ENCODE peak calls at places on chromosomes 12 and 14, in seven cellular contexts. N is SK-N-SH, P is HCT116, R is HepG2, O is GM12878, F is K562, V is H1. Y is an unnamed sample.

GRCh38 chr14:52873694-52874093 is 77.2 kb downstream of the FERMT2 start:
- DNase-seq in N (no peak), P (no peak), R (no peak), O (no peak), F (no peak), V (no peak), Y (no peak)

GRCh38 chr12:30169839-30170591 is 386.3 kb upstream of the TMTC1 start:
- DNase-seq in N (no peak), P (no peak), R (no peak), O (no peak), F (no peak), V (peak), Y (no peak)

GRCh38 chr12:47189753-47190152 is 110.0 kb upstream of the AMIGO2 start:
- DNase-seq in N (no peak), P (no peak), R (no peak), O (no peak), F (no peak), V (no peak), Y (no peak)

GRCh38 chr12:22275847-22276246 is 58.7 kb downstream of the ST8SIA1 start:
- DNase-seq in N (no peak), P (no peak), R (no peak), O (no peak), F (no peak), V (peak), Y (no peak)

GRCh38 chr14:90850487-90850886 is 34.3 kb upstream of the TTC7B start:
- DNase-seq in N (no peak), P (peak), R (peak), O (no peak), F (no peak), V (peak), Y (peak)

GRCh38 chr12:104748356-104748755 is 209.7 kb downstream of the SLC41A2 start:
- DNase-seq in N (no peak), P (no peak), R (no peak), O (no peak), F (no peak), V (no peak), Y (no peak)

GRCh38 chr12:42704810-42705401 is 115.4 kb upstream of the PRICKLE1 start:
- DNase-seq in N (no peak), P (no peak), R (no peak), O (no peak), F (no peak), V (no peak), Y (no peak)

GRCh38 chr12:54744590-54744989 is 96.4 kb upstream of the DCD start:
- DNase-seq in N (no peak), P (no peak), R (peak), O (no peak), F (no peak), V (no peak), Y (no peak)

GRCh38 chr12:93322784-93323183 is 54.9 kb upstream of the NUDT4 start:
- DNase-seq in N (no peak), P (no peak), R (no peak), O (no peak), F (no peak), V (no peak), Y (no peak)

GRCh38 chr12:111202237-111202592 is 166.7 kb downstream of the PHETA1 start:
- DNase-seq in N (no peak), P (no peak), R (no peak), O (no peak), F (no peak), V (no peak), Y (no peak)

GRCh38 chr14:38662781-38663180 is 406.9 kb upstream of the CLEC14A start:
- DNase-seq in N (no peak), P (no peak), R (no peak), O (no peak), F (no peak), V (no peak), Y (peak)

GRCh38 chr14:89849931-89850330 is 104.6 kb downstream of the EFCAB11 start:
- DNase-seq in N (no peak), P (no peak), R (no peak), O (no peak), F (no peak), V (no peak), Y (no peak)

GRCh38 chr14:90277581-90278198 is 21.3 kb downstream of the PSMC1 start:
- DNase-seq in N (no peak), P (no peak), R (no peak), O (no peak), F (no peak), V (no peak), Y (no peak)

GRCh38 chr12:52278931-52279682 is 4.7 kb downstream of the KRT86 start:
- DNase-seq in N (peak), P (peak), R (peak), O (no peak), F (peak), V (peak), Y (peak)

GRCh38 chr12:49489720-49490119 is 49.1 kb upstream of the KCNH3 start:
- DNase-seq in N (no peak), P (peak), R (no peak), O (no peak), F (no peak), V (no peak), Y (no peak)

GRCh38 chr12:109783135-109783964 is 49.8 kb downstream of the TRPV4 start:
- DNase-seq in N (no peak), P (no peak), R (no peak), O (no peak), F (no peak), V (no peak), Y (no peak)

GRCh38 chr12:76764856-76765255 is 941 bp downstream of the ZDHHC17 start:
- DNase-seq in N (peak), P (no peak), R (peak), O (no peak), F (no peak), V (no peak), Y (no peak)

GRCh38 chr12:49338830-49339463 is 2.0 kb upstream of the C1QL4 start:
- DNase-seq in N (no peak), P (no peak), R (no peak), O (no peak), F (no peak), V (no peak), Y (no peak)

GRCh38 chr12:115419145-115419646 is 735.2 kb upstream of the TBX3 start:
- DNase-seq in N (no peak), P (no peak), R (peak), O (no peak), F (no peak), V (no peak), Y (no peak)

GRCh38 chr12:72957454-72957853 is 685.3 kb downstream of the TRHDE start:
- DNase-seq in N (no peak), P (no peak), R (no peak), O (no peak), F (no peak), V (no peak), Y (no peak)

GRCh38 chr12:102438823-102439205 is 41.5 kb downstream of the IGF1 start:
- DNase-seq in N (no peak), P (no peak), R (no peak), O (no peak), F (no peak), V (no peak), Y (no peak)

GRCh38 chr12:53207042-53207441 is at the start of gene ITGB7:
- DNase-seq in N (no peak), P (no peak), R (no peak), O (peak), F (peak), V (no peak), Y (no peak)

GRCh38 chr12:131463165-131463564 is 247.7 kb upstream of the SFSWAP start:
- DNase-seq in N (no peak), P (no peak), R (no peak), O (no peak), F (no peak), V (no peak), Y (no peak)

GRCh38 chr14:77372304-77372841 is 4.5 kb downstream of the TMED8 start:
- DNase-seq in N (no peak), P (no peak), R (peak), O (peak), F (no peak), V (no peak), Y (no peak)

GRCh38 chr12:108734200-108734906 is 3.0 kb upstream of the CORO1C start:
- DNase-seq in N (no peak), P (peak), R (peak), O (peak), F (no peak), V (no peak), Y (no peak)

GRCh38 chr14:94026173-94026885 is at the start of gene OTUB2:
- DNase-seq in N (peak), P (peak), R (peak), O (peak), F (peak), V (peak), Y (peak)

GRCh38 chr12:12723681-12724420 is 6.7 kb downstream of the CDKN1B start:
- DNase-seq in N (peak), P (no peak), R (no peak), O (no peak), F (no peak), V (no peak), Y (no peak)

GRCh38 chr14:78595797-78596196 is 425.6 kb downstream of the NRXN3 start:
- DNase-seq in N (peak), P (no peak), R (no peak), O (no peak), F (no peak), V (no peak), Y (peak)

GRCh38 chr12:67469666-67470065 is 178.9 kb upstream of the DYRK2 start:
- DNase-seq in N (no peak), P (no peak), R (no peak), O (no peak), F (no peak), V (no peak), Y (no peak)

GRCh38 chr12:52203126-52203921 is 11.5 kb upstream of the KRT80 start:
- DNase-seq in N (peak), P (peak), R (peak), O (no peak), F (peak), V (no peak), Y (no peak)

GRCh38 chr12:15090441-15090840 is 117.6 kb downstream of the PDE6H start:
- DNase-seq in N (no peak), P (no peak), R (no peak), O (no peak), F (no peak), V (no peak), Y (no peak)

GRCh38 chr12:119613319-119613936 is 19.9 kb downstream of the TMEM233 start:
- DNase-seq in N (no peak), P (peak), R (peak), O (no peak), F (no peak), V (no peak), Y (no peak)

GRCh38 chr12:43277630-43278267 is 274.3 kb downstream of the ADAMTS20 start:
- DNase-seq in N (no peak), P (no peak), R (no peak), O (no peak), F (no peak), V (no peak), Y (peak)

GRCh38 chr12:5480218-5480952 is 48.5 kb downstream of the NTF3 start:
- DNase-seq in N (no peak), P (no peak), R (no peak), O (no peak), F (no peak), V (peak), Y (no peak)

GRCh38 chr12:27425306-27425705 is 21.2 kb upstream of the SMCO2 start:
- DNase-seq in N (no peak), P (no peak), R (no peak), O (no peak), F (no peak), V (no peak), Y (no peak)

GRCh38 chr12:91205791-91206190 is 23.2 kb upstream of the DCN start:
- DNase-seq in N (no peak), P (no peak), R (no peak), O (no peak), F (no peak), V (no peak), Y (no peak)
- TF ChIP-seq JUND in N (no peak), P (no peak), R (no peak), O (no peak), F (no peak), V (no peak), Y (no peak)

DNA sequence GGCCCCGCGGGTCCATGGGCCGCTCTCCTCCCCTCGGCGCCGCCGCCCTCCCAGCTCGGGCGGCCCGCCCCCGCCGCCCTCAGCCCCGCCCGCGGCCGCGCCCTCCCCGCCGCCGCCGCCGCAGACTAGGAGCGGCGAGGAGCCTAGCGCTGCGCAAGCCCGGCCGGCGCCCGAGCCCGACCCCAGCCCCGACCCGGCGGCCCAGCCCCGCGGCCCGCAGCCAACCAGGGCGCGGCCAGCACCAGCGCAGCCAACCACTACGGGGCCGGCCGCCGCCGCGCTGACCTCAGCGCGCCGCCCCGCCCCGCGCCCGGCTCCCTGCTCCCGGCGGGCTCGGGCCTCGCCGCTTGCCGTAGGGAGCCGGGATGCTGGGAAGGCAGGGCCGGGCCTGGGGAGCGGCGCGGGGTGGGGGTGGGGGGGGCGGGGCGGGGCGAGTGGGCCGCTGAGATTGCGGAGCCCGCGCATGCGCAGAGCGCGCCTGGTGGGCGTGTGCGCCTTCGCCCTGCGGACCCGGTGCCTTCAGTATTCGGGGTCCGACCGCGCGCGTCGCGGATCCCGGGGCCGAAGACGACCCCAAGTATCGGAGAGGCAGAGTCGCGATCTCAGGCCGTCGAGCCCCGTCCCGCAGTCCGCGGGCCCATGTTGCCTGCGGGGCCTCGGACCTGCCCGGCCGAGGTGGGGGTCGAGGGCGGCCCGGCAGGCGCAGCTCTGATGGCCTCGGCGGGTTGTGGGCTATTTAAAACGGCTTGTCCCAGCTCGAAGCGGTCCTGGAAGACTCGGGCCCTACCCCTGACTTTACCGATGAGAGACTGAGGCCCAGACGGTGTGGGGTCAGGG is at the start of gene CDC42BPB:
- DNase-seq in N (peak), P (peak), R (peak), O (no peak), F (peak), V (peak), Y (peak)
- TF ChIP-seq JUND in N (no peak), P (no peak), R (no peak), O (no peak), F (no peak), V (no peak), Y (no peak)

GRCh38 chr14:45810152-45810872 is 557.3 kb upstream of the MIS18BP1 start:
- DNase-seq in N (no peak), P (no peak), R (no peak), O (peak), F (no peak), V (no peak), Y (peak)
- TF ChIP-seq JUND in N (no peak), P (no peak), R (no peak), O (no peak), F (no peak), V (no peak), Y (no peak)

GRCh38 chr12:16515666-16516065 is 90.3 kb downstream of the LMO3 start:
- DNase-seq in N (no peak), P (no peak), R (no peak), O (no peak), F (no peak), V (no peak), Y (no peak)
- TF ChIP-seq JUND in N (no peak), P (no peak), R (no peak), O (no peak), F (no peak), V (no peak), Y (no peak)

DNA sequence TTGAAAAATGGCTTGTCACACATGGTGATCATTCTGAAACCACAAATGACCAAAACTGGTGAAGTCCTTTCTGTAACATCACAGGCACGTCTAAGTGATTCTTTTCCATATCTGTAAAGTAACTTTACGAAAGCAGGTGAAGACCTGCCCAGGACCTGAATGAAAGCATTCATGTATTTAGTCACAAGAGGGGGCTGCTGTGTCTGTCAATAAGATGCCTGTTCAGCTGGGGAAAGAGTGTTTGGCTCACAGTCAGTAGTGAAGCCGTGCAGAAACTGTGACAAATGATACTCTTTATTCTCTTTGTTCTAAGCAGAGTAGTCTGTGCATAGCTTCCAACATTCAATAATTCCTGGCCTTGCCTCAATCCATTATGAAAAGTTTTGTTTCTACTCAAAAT is 373.5 kb upstream of the OR4E1 start:
- DNase-seq in N (no peak), P (no peak), R (peak), O (no peak), F (no peak), V (no peak), Y (peak)
- TF ChIP-seq JUND in N (no peak), P (no peak), R (no peak), O (no peak), F (no peak), V (no peak), Y (no peak)

DNA sequence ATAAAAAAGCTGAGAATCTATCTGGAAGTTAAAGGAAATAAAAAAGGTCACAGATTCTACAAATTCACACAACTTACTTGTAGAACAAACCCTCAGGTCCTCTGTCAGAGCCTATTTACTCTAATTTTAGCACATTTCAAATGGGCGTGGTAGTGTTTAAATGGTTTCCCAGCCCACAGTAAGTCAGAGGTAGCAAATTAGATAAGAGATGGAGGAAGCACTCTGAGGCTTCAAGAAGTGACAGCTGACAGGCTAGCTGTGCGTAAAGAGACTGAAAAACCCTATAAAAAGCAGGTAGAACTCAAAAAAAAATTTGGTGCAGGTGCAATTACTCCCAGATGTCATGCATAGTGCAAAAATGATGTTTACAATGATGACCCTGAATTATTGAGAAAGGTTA is 7.5 kb downstream of the BHLHE41 start:
- DNase-seq in N (no peak), P (no peak), R (no peak), O (no peak), F (no peak), V (no peak), Y (no peak)
- TF ChIP-seq JUND in N (no peak), P (no peak), R (no peak), O (no peak), F (no peak), V (no peak), Y (no peak)

DNA sequence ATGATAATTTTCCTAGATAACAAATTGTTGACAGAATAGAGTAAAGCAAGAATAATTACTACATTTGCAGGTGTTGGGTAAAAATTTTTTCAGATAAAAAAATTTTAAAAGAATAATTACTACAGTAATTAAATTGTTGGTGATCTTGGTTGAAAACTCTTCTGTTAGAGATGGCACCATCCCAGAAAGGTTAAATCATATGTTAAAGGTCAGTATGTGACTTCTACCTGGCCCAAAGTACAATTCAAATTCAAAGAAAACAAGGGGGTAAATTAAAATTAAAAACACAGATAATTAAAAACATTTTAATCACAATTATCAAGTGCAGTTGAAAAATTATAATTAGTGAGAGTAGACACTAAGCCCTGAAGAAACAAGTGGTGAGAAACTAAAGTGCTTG is 18.1 kb upstream of the PIK3C2G start:
- DNase-seq in N (no peak), P (no peak), R (no peak), O (no peak), F (no peak), V (no peak), Y (no peak)
- TF ChIP-seq JUND in N (no peak), P (no peak), R (no peak), O (no peak), F (no peak), V (no peak), Y (no peak)

DNA sequence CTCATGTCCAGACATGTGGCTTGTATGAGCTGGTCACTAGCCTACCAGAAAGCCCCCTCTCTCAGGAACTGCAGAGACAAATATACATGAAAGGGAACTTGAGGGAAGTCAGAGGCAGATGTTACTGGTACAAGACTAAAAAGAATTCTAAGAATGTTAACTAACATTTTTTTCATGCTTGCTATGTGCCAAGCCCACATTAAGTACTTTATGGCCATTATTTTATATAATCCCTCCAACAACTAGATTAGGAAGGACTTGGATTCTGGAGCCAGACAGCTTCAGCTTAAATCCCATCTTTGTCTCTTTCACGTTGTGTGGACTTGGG is 24.6 kb downstream of the TTC9 start:
- DNase-seq in N (no peak), P (no peak), R (no peak), O (no peak), F (no peak), V (no peak), Y (no peak)
- TF ChIP-seq JUND in N (no peak), P (no peak), R (no peak), O (no peak), F (no peak), V (no peak), Y (no peak)

Y was measured in T47D.